ENCODE peak calls at places on chromosomes 13 and 19, in ten cellular contexts. E, P, I, O, Q, S, T, V, Y and L are unnamed samples.

GRCh38 chr13:33070713-33071112 is 54.5 kb downstream of the KL start:
- DNase-seq in Q (no peak), V (no peak), T (no peak), S (no peak), Y (no peak), E (no peak), I (peak), P (no peak), O (peak), L (peak)

GRCh38 chr13:23598371-23598770 is 28.2 kb downstream of the TNFRSF19 start:
- DNase-seq in Q (no peak), O (no peak), Y (no peak), E (no peak), V (no peak), T (no peak), S (no peak), P (no peak), I (no peak), L (no peak)

GRCh38 chr13:27034678-27035111 is 136.9 kb downstream of the USP12 start:
- DNase-seq in T (no peak), E (no peak), V (no peak), S (no peak), Y (no peak), O (no peak), P (no peak), Q (no peak), I (no peak), L (no peak)

GRCh38 chr13:45206340-45206739 is 5.5 kb upstream of the KCTD4 start:
- DNase-seq in I (peak), E (peak), P (no peak), O (peak), V (peak), Q (peak), S (no peak), T (peak), Y (no peak), L (peak)

GRCh38 chr13:21458457-21458815 is 667 bp downstream of the ZDHHC20 start:
- DNase-seq in T (peak), O (no peak), P (peak), Q (peak), I (peak), S (no peak), E (no peak), Y (peak), V (no peak), L (no peak)

GRCh38 chr19:19643158-19644053 is at the start of gene GMIP:
- DNase-seq in E (no peak), S (no peak), O (no peak), Y (peak), Q (peak), I (peak), T (peak), P (peak), V (no peak), L (peak)

GRCh38 chr13:105969761-105970160 is 565.7 kb downstream of the EFNB2 start:
- DNase-seq in E (no peak), O (peak), I (no peak), Q (no peak), S (no peak), V (no peak), T (no peak), Y (no peak), P (no peak), L (peak)

GRCh38 chr13:28239374-28239773 is 101.0 kb downstream of the PAN3 start:
- DNase-seq in I (no peak), S (no peak), P (no peak), T (peak), Q (no peak), O (no peak), V (no peak), E (no peak), Y (no peak), L (no peak)

GRCh38 chr13:27211771-27212364 is 39.5 kb upstream of the RPL21 start:
- DNase-seq in V (peak), O (peak), E (no peak), T (peak), I (peak), Q (no peak), Y (no peak), P (no peak), S (no peak), L (peak)

GRCh38 chr13:106246817-106247216 is 288.6 kb downstream of the EFNB2 start:
- DNase-seq in Q (no peak), E (no peak), V (no peak), S (no peak), T (no peak), P (no peak), Y (no peak), I (no peak), O (no peak), L (no peak)

GRCh38 chr19:33373701-33374405 is at the start of gene CEBPG:
- DNase-seq in E (no peak), O (no peak), Y (no peak), S (no peak), T (peak), I (peak), P (peak), V (no peak), Q (peak), L (peak)

GRCh38 chr19:2949939-2950285 is 5.1 kb upstream of the ZNF77 start:
- DNase-seq in S (no peak), O (no peak), E (no peak), I (no peak), Y (peak), P (no peak), Q (peak), T (peak), V (no peak), L (no peak)

GRCh38 chr19:4267101-4267900 is 11.8 kb upstream of the SHD start:
- DNase-seq in S (no peak), Y (peak), I (peak), O (no peak), E (no peak), T (peak), V (no peak), P (peak), Q (peak), L (peak)

GRCh38 chr13:103395140-103395539 is 328.9 kb upstream of the SLC10A2 start:
- DNase-seq in E (no peak), I (no peak), T (no peak), V (no peak), O (no peak), Q (no peak), P (no peak), Y (no peak), S (no peak), L (no peak)

GRCh38 chr13:99271249-99271648 is 13.1 kb upstream of the GPR18 start:
- DNase-seq in I (no peak), E (no peak), V (no peak), O (no peak), S (no peak), Q (no peak), T (no peak), Y (no peak), P (no peak), L (no peak)

GRCh38 chr13:47991859-47992258 is 9.2 kb downstream of the SUCLA2 start:
- DNase-seq in T (no peak), Y (no peak), O (no peak), V (no peak), S (no peak), E (no peak), Q (no peak), I (no peak), P (no peak), L (no peak)

GRCh38 chr19:54412877-54413276 is 2.4 kb upstream of the TTYH1 start:
- DNase-seq in T (no peak), P (no peak), S (no peak), E (no peak), O (no peak), I (no peak), Q (no peak), V (no peak), Y (no peak), L (no peak)

GRCh38 chr13:61874970-61875579 is 459.4 kb upstream of the PCDH20 start:
- DNase-seq in S (no peak), O (no peak), Q (no peak), V (no peak), P (no peak), Y (no peak), T (no peak), I (no peak), E (no peak), L (no peak)

GRCh38 chr13:31310781-31311180 is 111.0 kb downstream of the B3GLCT start:
- DNase-seq in Q (no peak), O (no peak), V (no peak), T (no peak), Y (no peak), S (no peak), P (no peak), I (peak), E (no peak), L (no peak)

GRCh38 chr19:45901912-45902650 is at the start of gene MYPOP:
- DNase-seq in T (no peak), I (peak), P (no peak), S (no peak), Q (no peak), O (no peak), Y (no peak), V (no peak), E (no peak), L (no peak)

GRCh38 chr19:1221141-1221903 is 15.7 kb downstream of the STK11 start:
- DNase-seq in P (no peak), Y (peak), I (no peak), Q (no peak), E (no peak), T (peak), S (no peak), V (no peak), O (no peak), L (peak)
- TF ChIP-seq CTCF in P (peak), Y (peak), I (peak), Q (peak), E (peak), T (peak), S (peak), V (peak), O (peak), L (peak)

DNA sequence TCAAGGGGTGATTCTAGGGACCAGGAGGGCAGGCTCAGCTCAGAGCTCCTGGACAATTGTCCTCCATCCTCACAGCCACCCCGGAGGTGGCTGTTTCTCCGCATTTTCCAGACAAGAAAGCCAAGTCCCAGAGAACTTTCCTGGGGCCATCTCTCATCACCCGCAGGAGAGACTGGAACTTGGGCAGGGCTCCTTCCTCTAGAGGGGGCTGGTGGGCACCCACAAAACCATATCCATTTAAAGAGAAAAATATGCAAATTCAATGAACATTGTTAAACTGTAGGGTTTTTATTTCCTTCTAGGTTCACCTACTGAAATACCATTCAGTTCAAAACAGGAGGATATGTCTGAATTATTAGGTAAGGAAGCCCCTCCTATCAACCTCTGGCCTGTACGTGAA is 16.6 kb downstream of the SPACA7 start:
- DNase-seq in V (no peak), I (no peak), P (no peak), T (no peak), Y (no peak), S (no peak), Q (no peak), O (no peak), E (no peak), L (no peak)
- TF ChIP-seq CTCF in V (no peak), I (no peak), P (peak), T (no peak), Y (no peak), S (no peak), Q (no peak), O (no peak), E (no peak), L (peak)

GRCh38 chr13:79475569-79475968 is 5.4 kb upstream of the NDFIP2 start:
- DNase-seq in Q (no peak), V (no peak), E (no peak), P (no peak), I (no peak), O (no peak), Y (no peak), T (no peak), S (no peak), L (no peak)

GRCh38 chr13:79482271-79482970 is 1.5 kb downstream of the NDFIP2 start:
- DNase-seq in V (no peak), O (no peak), T (peak), P (no peak), S (no peak), E (no peak), Y (no peak), Q (no peak), I (no peak), L (peak)

GRCh38 chr13:79480954-79481684 is at the start of gene NDFIP2:
- DNase-seq in P (peak), S (peak), Y (peak), O (peak), E (no peak), I (peak), Q (peak), V (peak), T (peak), L (peak)

GRCh38 chr13:79481685-79482052 is 714 bp downstream of the NDFIP2 start:
- DNase-seq in I (peak), V (no peak), T (no peak), E (no peak), S (no peak), Y (no peak), Q (no peak), P (no peak), O (no peak), L (no peak)

DNA sequence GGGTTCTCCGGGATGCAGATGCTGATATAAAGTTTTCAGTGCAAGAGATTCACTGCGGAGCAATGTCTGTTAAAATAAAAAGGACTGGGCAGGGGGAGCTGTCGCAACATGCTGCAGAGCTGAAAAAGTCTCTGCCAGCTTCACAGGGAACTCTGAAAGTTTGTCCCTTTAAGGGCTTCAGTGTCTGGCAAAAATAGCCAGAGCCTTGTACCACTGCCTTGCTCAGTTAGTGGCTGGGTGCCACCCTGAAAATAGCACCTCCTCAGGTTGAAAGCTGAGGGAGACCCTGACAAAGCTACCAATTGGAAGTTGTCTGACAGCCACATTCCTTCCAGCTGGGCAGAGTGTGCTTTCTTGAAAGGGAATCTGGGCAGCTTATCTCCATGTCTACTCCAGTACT is 3.0 kb upstream of the NDFIP2 start:
- DNase-seq in E (no peak), T (no peak), P (no peak), V (no peak), Y (no peak), I (no peak), O (no peak), Q (no peak), S (no peak), L (no peak)
- TF ChIP-seq CTCF in E (no peak), T (no peak), P (no peak), V (no peak), Y (no peak), I (no peak), O (no peak), Q (no peak), S (no peak), L (peak)

GRCh38 chr13:110381029-110381360 is 73.9 kb downstream of the COL4A2 start:
- DNase-seq in S (no peak), P (no peak), V (no peak), I (no peak), T (no peak), E (no peak), Y (no peak), Q (no peak), O (no peak), L (no peak)
- TF ChIP-seq CTCF in S (no peak), P (no peak), V (no peak), I (no peak), T (no peak), E (no peak), Y (no peak), Q (no peak), O (no peak), L (no peak)

GRCh38 chr13:97878421-97879375 is 74.8 kb upstream of the IPO5 start:
- DNase-seq in S (no peak), E (no peak), P (no peak), V (no peak), Y (no peak), Q (no peak), I (no peak), O (peak), T (no peak), L (no peak)

GRCh38 chr13:97883356-97883755 is 70.1 kb upstream of the IPO5 start:
- DNase-seq in Q (no peak), T (peak), I (no peak), Y (no peak), V (no peak), O (no peak), E (no peak), S (no peak), P (no peak), L (no peak)

GRCh38 chr13:97881556-97881955 is 71.9 kb upstream of the IPO5 start:
- DNase-seq in O (no peak), V (no peak), S (no peak), I (no peak), E (no peak), Q (no peak), P (no peak), Y (no peak), T (no peak), L (no peak)

GRCh38 chr13:97879646-97880297 is 73.7 kb upstream of the IPO5 start:
- DNase-seq in I (peak), O (peak), T (peak), Y (no peak), P (no peak), E (peak), Q (peak), S (no peak), V (peak), L (peak)

DNA sequence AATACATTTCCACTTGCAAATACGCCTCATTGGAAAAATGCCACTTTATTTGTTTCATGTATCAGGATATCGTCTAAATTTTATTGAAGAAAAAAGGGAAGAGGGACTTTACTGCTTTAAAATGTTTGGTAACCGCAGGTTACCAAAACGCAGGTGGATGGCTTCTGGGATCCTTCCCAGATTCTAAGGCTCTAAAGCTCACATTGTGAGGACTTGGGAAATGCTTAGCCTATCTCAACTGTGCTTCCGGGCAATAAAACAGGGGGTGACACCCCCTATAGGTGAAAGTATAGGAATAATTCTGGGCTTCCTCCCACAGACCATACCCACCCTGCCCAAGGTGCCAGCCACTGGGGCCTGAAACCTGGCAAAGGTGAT is 73.2 kb upstream of the IPO5 start:
- DNase-seq in T (no peak), V (no peak), E (no peak), P (no peak), Y (no peak), Q (no peak), S (no peak), O (no peak), I (no peak), L (no peak)
- TF ChIP-seq CTCF in T (no peak), V (peak), E (no peak), P (no peak), Y (no peak), Q (no peak), S (no peak), O (no peak), I (no peak), L (peak)

GRCh38 chr19:16376649-16377048 is 52.0 kb downstream of the KLF2 start:
- DNase-seq in P (no peak), O (no peak), S (no peak), V (no peak), T (no peak), Y (peak), Q (peak), E (no peak), I (peak), L (no peak)
- TF ChIP-seq CTCF in P (peak), O (peak), S (no peak), V (peak), T (peak), Y (peak), Q (peak), E (peak), I (peak), L (peak)

GRCh38 chr13:111152836-111153235 is 37.7 kb downstream of the ARHGEF7 start:
- DNase-seq in E (no peak), Y (no peak), Q (peak), P (no peak), O (no peak), T (no peak), V (no peak), I (no peak), S (no peak), L (no peak)

GRCh38 chr13:111153977-111154332 is 38.8 kb downstream of the ARHGEF7 start:
- DNase-seq in S (no peak), Q (peak), I (peak), T (no peak), E (no peak), O (no peak), V (no peak), Y (peak), P (peak), L (no peak)

GRCh38 chr13:111156421-111156820 is 41.3 kb downstream of the ARHGEF7 start:
- DNase-seq in E (no peak), O (no peak), I (peak), V (no peak), T (peak), P (no peak), S (no peak), Q (no peak), Y (no peak), L (no peak)

GRCh38 chr13:111158136-111158805 is 43.2 kb downstream of the ARHGEF7 start:
- DNase-seq in Y (no peak), E (no peak), S (no peak), O (no peak), T (peak), I (no peak), P (no peak), Q (no peak), V (no peak), L (no peak)

DNA sequence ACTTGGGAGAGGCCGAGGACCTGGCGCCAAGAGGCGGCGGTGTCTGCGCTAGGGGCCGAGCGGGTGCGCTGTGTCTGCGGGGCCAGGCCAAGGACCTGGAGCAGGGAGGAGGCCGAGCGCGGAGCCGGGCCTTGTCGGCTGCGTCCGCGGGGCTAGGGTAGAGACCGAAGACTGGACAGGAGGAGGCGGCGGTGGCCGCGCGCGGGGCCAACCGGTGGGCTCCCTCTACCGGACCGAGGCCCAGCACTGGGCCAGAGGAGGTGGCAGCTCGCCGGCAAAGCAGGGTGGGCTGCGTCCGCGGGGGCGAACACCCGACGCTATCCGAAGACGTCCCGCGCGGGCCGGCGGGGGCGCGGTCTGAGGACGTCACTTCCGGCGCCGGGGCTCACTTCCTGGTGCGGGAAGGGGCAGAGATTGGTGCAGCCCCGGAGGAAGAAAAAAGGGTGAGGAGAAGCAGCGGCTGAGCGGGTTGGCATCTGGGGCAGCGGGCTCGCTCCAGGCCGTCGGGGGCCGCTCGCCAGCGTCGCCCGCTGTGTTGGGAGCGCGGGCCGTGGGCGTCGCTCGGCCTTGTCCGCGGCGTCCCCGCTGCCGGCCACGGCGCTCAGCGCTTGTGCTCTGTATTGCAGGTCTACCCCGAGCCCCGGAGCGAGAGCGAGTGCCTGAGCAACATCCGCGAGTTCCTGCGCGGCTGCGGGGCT is 38.3 kb downstream of the ARHGEF7 start:
- DNase-seq in S (peak), O (peak), I (peak), Q (peak), E (peak), P (peak), Y (peak), T (peak), V (peak), L (peak)
- TF ChIP-seq CTCF in S (peak), O (peak), I (peak), Q (no peak), E (peak), P (peak), Y (no peak), T (peak), V (peak), L (peak)